ENCODE peak calls at places on chromosomes 6 and 20, in five cellular contexts. One of them, this sample, is unnamed.

GRCh38 chr20:24096256-24096655 is 107.7 kb upstream of the GGTLC1 start:
- DNase-seq in lung microvascular endothelial cell: no peak
- DNase-seq in RWPE1: no peak
- DNase-seq in keratinocyte: no peak
- DNase-seq in ELR: no peak
- DNase-seq in this sample: no peak

GRCh38 chr6:21664263-21665081 is 70.9 kb downstream of the SOX4 start:
- DNase-seq in keratinocyte: no peak
- DNase-seq in ELR: no peak
- DNase-seq in RWPE1: no peak
- DNase-seq in lung microvascular endothelial cell: peak
- DNase-seq in this sample: no peak

GRCh38 chr6:42369568-42369967 is 82.2 kb downstream of the TRERF1 start:
- DNase-seq in keratinocyte: no peak
- DNase-seq in lung microvascular endothelial cell: no peak
- DNase-seq in ELR: no peak
- DNase-seq in RWPE1: peak
- DNase-seq in this sample: peak

GRCh38 chr20:50471231-50471630 is 39.0 kb upstream of the PTPN1 start:
- DNase-seq in lung microvascular endothelial cell: peak
- DNase-seq in RWPE1: no peak
- DNase-seq in keratinocyte: no peak
- DNase-seq in ELR: peak
- DNase-seq in this sample: peak

GRCh38 chr20:23211164-23211563 is 125.0 kb upstream of the CD93 start:
- DNase-seq in keratinocyte: no peak
- DNase-seq in RWPE1: no peak
- DNase-seq in ELR: no peak
- DNase-seq in lung microvascular endothelial cell: no peak
- DNase-seq in this sample: no peak

GRCh38 chr6:36804549-36804948 is 34.7 kb downstream of the CPNE5 start:
- DNase-seq in RWPE1: no peak
- DNase-seq in lung microvascular endothelial cell: peak
- DNase-seq in ELR: no peak
- DNase-seq in keratinocyte: no peak
- DNase-seq in this sample: no peak

GRCh38 chr6:3741477-3741871 is 10.0 kb downstream of the PXDC1 start:
- DNase-seq in lung microvascular endothelial cell: no peak
- DNase-seq in ELR: no peak
- DNase-seq in RWPE1: no peak
- DNase-seq in keratinocyte: no peak
- DNase-seq in this sample: no peak

GRCh38 chr20:50335105-50335504 is 144.5 kb downstream of the CEBPB start:
- DNase-seq in ELR: peak
- DNase-seq in RWPE1: peak
- DNase-seq in lung microvascular endothelial cell: peak
- DNase-seq in keratinocyte: no peak
- DNase-seq in this sample: peak

GRCh38 chr6:161750677-161751076 is 476.8 kb upstream of the AGPAT4 start:
- DNase-seq in lung microvascular endothelial cell: no peak
- DNase-seq in keratinocyte: no peak
- DNase-seq in ELR: peak
- DNase-seq in RWPE1: peak
- DNase-seq in this sample: peak

GRCh38 chr20:48826064-48826463 is 1.7 kb downstream of the PREX1 start:
- DNase-seq in RWPE1: no peak
- DNase-seq in ELR: peak
- DNase-seq in lung microvascular endothelial cell: no peak
- DNase-seq in keratinocyte: no peak
- DNase-seq in this sample: no peak

GRCh38 chr6:135506270-135506997 is 8.9 kb upstream of the AHI1 start:
- DNase-seq in lung microvascular endothelial cell: peak
- DNase-seq in ELR: peak
- DNase-seq in RWPE1: peak
- DNase-seq in keratinocyte: no peak
- DNase-seq in this sample: peak

GRCh38 chr20:20712004-20712473 is 405 bp downstream of the RALGAPA2 start:
- DNase-seq in lung microvascular endothelial cell: no peak
- DNase-seq in RWPE1: no peak
- DNase-seq in ELR: peak
- DNase-seq in keratinocyte: no peak
- DNase-seq in this sample: no peak

GRCh38 chr6:37061157-37061804 is 55.8 kb downstream of the FGD2 start:
- DNase-seq in RWPE1: no peak
- DNase-seq in ELR: no peak
- DNase-seq in lung microvascular endothelial cell: no peak
- DNase-seq in keratinocyte: no peak
- DNase-seq in this sample: no peak

GRCh38 chr20:63202811-63203526 is 13.0 kb downstream of the YTHDF1 start:
- DNase-seq in RWPE1: no peak
- DNase-seq in lung microvascular endothelial cell: no peak
- DNase-seq in keratinocyte: no peak
- DNase-seq in ELR: no peak
- DNase-seq in this sample: no peak

GRCh38 chr6:65259080-65259479 is 447.9 kb downstream of the EYS start:
- DNase-seq in keratinocyte: no peak
- DNase-seq in ELR: no peak
- DNase-seq in RWPE1: peak
- DNase-seq in lung microvascular endothelial cell: peak
- DNase-seq in this sample: peak

GRCh38 chr20:2006452-2007381 is 12.9 kb upstream of the PDYN start:
- DNase-seq in keratinocyte: no peak
- DNase-seq in ELR: peak
- DNase-seq in RWPE1: peak
- DNase-seq in lung microvascular endothelial cell: peak
- DNase-seq in this sample: peak

GRCh38 chr6:108758884-108759283 is 89.3 kb upstream of the ARMC2 start:
- DNase-seq in ELR: no peak
- DNase-seq in lung microvascular endothelial cell: no peak
- DNase-seq in keratinocyte: no peak
- DNase-seq in RWPE1: no peak
- DNase-seq in this sample: no peak

GRCh38 chr6:47524136-47524840 is 46.7 kb downstream of the CD2AP start:
- DNase-seq in lung microvascular endothelial cell: peak
- DNase-seq in keratinocyte: no peak
- DNase-seq in RWPE1: no peak
- DNase-seq in ELR: no peak
- DNase-seq in this sample: no peak

GRCh38 chr6:131251593-131252204 is 116.4 kb downstream of the AKAP7 start:
- DNase-seq in keratinocyte: no peak
- DNase-seq in RWPE1: no peak
- DNase-seq in lung microvascular endothelial cell: no peak
- DNase-seq in ELR: no peak
- DNase-seq in this sample: no peak

GRCh38 chr6:36780517-36781210 is 58.6 kb downstream of the CPNE5 start:
- DNase-seq in RWPE1: no peak
- DNase-seq in ELR: no peak
- DNase-seq in keratinocyte: no peak
- DNase-seq in lung microvascular endothelial cell: no peak
- DNase-seq in this sample: no peak

GRCh38 chr20:34114809-34115208 is 2.8 kb upstream of the EIF2S2 start:
- DNase-seq in lung microvascular endothelial cell: no peak
- DNase-seq in ELR: no peak
- DNase-seq in RWPE1: no peak
- DNase-seq in keratinocyte: no peak
- DNase-seq in this sample: no peak

GRCh38 chr20:11261533-11262000 is 587.8 kb upstream of the JAG1 start:
- DNase-seq in lung microvascular endothelial cell: no peak
- DNase-seq in RWPE1: no peak
- DNase-seq in keratinocyte: no peak
- DNase-seq in ELR: peak
- DNase-seq in this sample: peak

GRCh38 chr6:70592391-70593117 is 25.8 kb downstream of the SDHAF4 start:
- DNase-seq in RWPE1: no peak
- DNase-seq in lung microvascular endothelial cell: no peak
- DNase-seq in keratinocyte: no peak
- DNase-seq in ELR: no peak
- DNase-seq in this sample: no peak

GRCh38 chr6:2505624-2506023 is 245.1 kb downstream of the MYLK4 start:
- DNase-seq in RWPE1: no peak
- DNase-seq in keratinocyte: no peak
- DNase-seq in ELR: no peak
- DNase-seq in lung microvascular endothelial cell: no peak
- DNase-seq in this sample: peak

GRCh38 chr20:49661560-49662329 is 51.9 kb downstream of the B4GALT5 start:
- DNase-seq in lung microvascular endothelial cell: peak
- DNase-seq in ELR: no peak
- DNase-seq in RWPE1: no peak
- DNase-seq in keratinocyte: no peak
- DNase-seq in this sample: no peak